ENCODE peak calls at places on chromosomes 12 and 14, in nine cellular contexts. Y, H, N, U, Q, R, L, F and A are unnamed samples.

GRCh38 chr12:89825591-89826449 is 117.2 kb upstream of the ATP2B1 start:
- DNase-seq in Q (no peak), L (peak; percentile 4), N (no peak), H (no peak), U (no peak), Y (no peak), R (no peak), F (no peak), A (peak; percentile 77)

GRCh38 chr14:95123895-95124579 is 33.3 kb downstream of the DICER1 start:
- DNase-seq in Q (no peak), H (no peak), L (no peak), Y (no peak), F (no peak), U (no peak), R (peak; percentile 25), N (no peak), A (no peak)

GRCh38 chr14:106268013-106268727 is 741.8 kb downstream of the TMEM121 start:
- DNase-seq in N (peak; percentile 45), F (no peak), U (no peak), H (peak; percentile 24), Y (no peak), R (peak; percentile 60), Q (no peak), L (no peak), A (no peak)

GRCh38 chr12:28369483-28369882 is 179.2 kb downstream of the CCDC91 start:
- DNase-seq in U (no peak), R (no peak), F (no peak), L (no peak), Y (no peak), N (no peak), H (no peak), Q (no peak), A (no peak)

GRCh38 chr12:82411561-82412230 is 53.4 kb downstream of the METTL25 start:
- DNase-seq in L (peak; percentile 21), H (no peak), R (no peak), Y (no peak), Q (no peak), U (no peak), F (no peak), N (no peak), A (no peak)

GRCh38 chr12:47156167-47156736 is 76.5 kb upstream of the AMIGO2 start:
- DNase-seq in Y (no peak), R (peak; percentile 85), L (peak; percentile 52), U (no peak), F (no peak), N (no peak), H (no peak), Q (peak; percentile 62), A (peak; percentile 78)

GRCh38 chr12:75099215-75099614 is 110.4 kb downstream of the KCNC2 start:
- DNase-seq in R (no peak), Y (no peak), H (no peak), F (no peak), Q (no peak), U (no peak), N (no peak), L (no peak), A (no peak)

GRCh38 chr14:57390806-57391562 is 598 bp downstream of the NAA30 start:
- DNase-seq in Q (peak; percentile 63), N (peak; percentile 36), Y (peak; percentile 80), H (no peak), F (peak; percentile 59), R (peak; percentile 55), L (peak; percentile 14), U (peak; percentile 43), A (peak; percentile 61)

GRCh38 chr14:105398726-105399440 is 545 bp downstream of the TEX22 start:
- DNase-seq in Q (no peak), F (no peak), L (peak; percentile 11), R (no peak), U (peak; percentile 51), H (no peak), N (no peak), Y (no peak), A (no peak)

GRCh38 chr12:42807766-42808165 is 218.2 kb upstream of the PRICKLE1 start:
- DNase-seq in L (no peak), Y (peak; percentile 49), Q (no peak), H (no peak), F (no peak), N (no peak), U (no peak), R (no peak), A (no peak)

GRCh38 chr12:53100466-53101151 is 2.7 kb upstream of the SOAT2 start:
- DNase-seq in N (peak; percentile 15), H (no peak), L (no peak), U (no peak), F (no peak), R (no peak), Q (no peak), Y (peak; percentile 50), A (no peak)

GRCh38 chr12:53101931-53102781 is 1.1 kb upstream of the SOAT2 start:
- DNase-seq in U (no peak), F (no peak), Y (peak; percentile 48), N (peak; percentile 17), Q (no peak), H (no peak), L (no peak), R (no peak), A (no peak)

GRCh38 chr12:53102883-53103807 is at the start of gene SOAT2:
- DNase-seq in Q (no peak), R (no peak), H (peak; percentile 18), L (no peak), F (no peak), U (no peak), Y (peak; percentile 62), N (peak; percentile 19), A (no peak)

GRCh38 chr12:53098982-53099651 is 1.6 kb downstream of the IGFBP6 start:
- DNase-seq in H (peak; percentile 83), Q (peak; percentile 98), R (peak; percentile 87), Y (peak; percentile 98), F (peak; percentile 87), N (peak; percentile 90), L (peak; percentile 95), U (peak; percentile 88), A (peak; percentile 95)

GRCh38 chr12:53101266-53101665 is 2.0 kb upstream of the SOAT2 start:
- DNase-seq in H (no peak), F (no peak), Y (peak; percentile 28), L (no peak), R (no peak), N (peak; percentile 15), Q (no peak), U (no peak), A (no peak)
- H3K4me1 ChIP-seq in H (peaks cover 52% of the 10 kb centered on the region), F (peaks cover 6% of the 10 kb centered on the region), Y (peaks cover 27% of the 10 kb centered on the region), L (peaks cover 23% of the 10 kb centered on the region), R (peaks cover 46% of the 10 kb centered on the region), N (peaks cover 18% of the 10 kb centered on the region), Q (peaks cover 23% of the 10 kb centered on the region), U (peaks cover 3% of the 10 kb centered on the region), A (peaks cover 29% of the 10 kb centered on the region)

GRCh38 chr12:118780939-118781338 is 200.4 kb upstream of the SRRM4 start:
- DNase-seq in F (no peak), U (no peak), Q (no peak), N (no peak), R (no peak), Y (no peak), L (no peak), H (no peak), A (no peak)

GRCh38 chr12:118783703-118784102 is 197.6 kb upstream of the SRRM4 start:
- DNase-seq in Q (no peak), N (no peak), H (no peak), U (no peak), F (no peak), L (no peak), R (no peak), Y (no peak), A (no peak)

GRCh38 chr12:118777550-118777949 is 203.8 kb upstream of the SRRM4 start:
- DNase-seq in R (no peak), Y (no peak), U (no peak), F (no peak), H (no peak), L (no peak), N (no peak), Q (no peak), A (no peak)

GRCh38 chr12:118778077-118778476 is 203.3 kb upstream of the SRRM4 start:
- DNase-seq in H (no peak), Y (no peak), N (no peak), L (no peak), F (no peak), R (no peak), Q (no peak), U (no peak), A (no peak)

GRCh38 chr12:118781692-118782091 is 199.6 kb upstream of the SRRM4 start:
- DNase-seq in H (no peak), Q (no peak), F (no peak), L (no peak), U (no peak), R (no peak), N (no peak), Y (no peak), A (no peak)
- H3K4me1 ChIP-seq in H (no peaks in the 10 kb centered on the region), Q (no peaks in the 10 kb centered on the region), F (no peaks in the 10 kb centered on the region), L (no peaks in the 10 kb centered on the region), U (peaks cover 4% of the 10 kb centered on the region), R (no peaks in the 10 kb centered on the region), N (no peaks in the 10 kb centered on the region), Y (no peaks in the 10 kb centered on the region), A (no peaks in the 10 kb centered on the region)

GRCh38 chr12:11794311-11794710 is 144.8 kb downstream of the ETV6 start:
- DNase-seq in U (no peak), Q (no peak), L (no peak), R (peak; percentile 42), H (no peak), Y (no peak), F (no peak), N (no peak), A (no peak)
- H3K4me1 ChIP-seq in U (peaks cover 6% of the 10 kb centered on the region), Q (no peaks in the 10 kb centered on the region), L (peaks cover 42% of the 10 kb centered on the region), R (peaks cover 49% of the 10 kb centered on the region), H (peaks cover 5% of the 10 kb centered on the region), Y (peaks cover 13% of the 10 kb centered on the region), F (no peaks in the 10 kb centered on the region), N (peaks cover 12% of the 10 kb centered on the region), A (peaks cover 24% of the 10 kb centered on the region)

DNA sequence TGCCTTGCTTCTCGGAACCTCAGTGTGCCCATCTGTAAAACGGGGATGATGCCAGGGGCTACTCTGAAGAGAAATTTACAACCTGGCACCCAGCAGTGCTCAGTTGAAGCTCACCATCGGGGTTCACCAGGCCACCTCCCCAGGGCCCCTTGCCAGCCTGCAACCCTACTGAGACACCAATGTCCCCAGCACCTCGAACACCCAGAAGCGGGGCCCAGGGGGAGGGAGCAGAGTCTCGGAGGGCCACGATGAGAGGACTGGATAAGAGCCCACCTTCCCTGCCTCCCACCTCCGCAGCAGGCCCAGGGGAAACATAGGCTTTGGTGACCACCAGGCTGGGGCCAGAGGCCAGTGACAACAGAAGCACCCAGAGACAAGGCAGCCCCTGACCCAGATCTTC is 22.4 kb downstream of the NCOR2 start:
- DNase-seq in F (no peak), H (no peak), Q (no peak), L (no peak), U (no peak), Y (no peak), R (no peak), N (no peak), A (no peak)
- H3K4me1 ChIP-seq in F (no peaks in the 10 kb centered on the region), H (peaks cover 42% of the 10 kb centered on the region), Q (peaks cover 58% of the 10 kb centered on the region), L (peaks cover 26% of the 10 kb centered on the region), U (no peaks in the 10 kb centered on the region), Y (peaks cover 6% of the 10 kb centered on the region), R (peaks cover 47% of the 10 kb centered on the region), N (peaks cover 22% of the 10 kb centered on the region), A (peaks cover 75% of the 10 kb centered on the region)